ENCODE peak calls at places on chromosome 17, in ten cellular contexts. B is AG10803; M is AG04449; Z is BJ; C is RWPE1; X is psoas muscle; H is gastrocnemius medialis; S is neural crest cell; Y is astrocyte; G is CD4-positive, alpha-beta T cell. Q is an unnamed sample.

GRCh38 chr17:45813051-45813731 is 29.1 kb downstream of the CRHR1 start:
- DNase-seq in H (no peak), S (peak; percentile 59), Z (no peak), X (no peak), M (no peak), G (no peak), C (no peak), Y (no peak), B (no peak), Q (no peak)

GRCh38 chr17:9370464-9370863 is 205.2 kb downstream of the STX8 start:
- DNase-seq in B (peak; percentile 66), S (no peak), C (no peak), Y (peak; percentile 59), Z (no peak), H (no peak), G (no peak), X (no peak), M (no peak), Q (peak; percentile 43)

GRCh38 chr17:69732272-69732671 is 317.8 kb downstream of the MAP2K6 start:
- DNase-seq in X (no peak), S (no peak), Z (no peak), H (no peak), B (no peak), M (no peak), G (no peak), C (no peak), Y (peak; percentile 67), Q (no peak)

GRCh38 chr17:68200689-68201424 is 47.0 kb upstream of the AMZ2 start:
- DNase-seq in H (peak; percentile 65), X (peak; percentile 86), Y (peak; percentile 34), S (peak; percentile 88), M (no peak), B (peak; percentile 42), Z (no peak), G (peak; percentile 65), C (peak; percentile 44), Q (peak; percentile 82)

GRCh38 chr17:77287432-77288068 is 146.8 kb downstream of the SEC14L1 start:
- DNase-seq in M (peak; percentile 82), X (peak; percentile 92), Z (peak; percentile 47), B (peak; percentile 84), G (no peak), Y (peak; percentile 95), S (no peak), H (peak; percentile 96), C (peak; percentile 79), Q (peak; percentile 81)

GRCh38 chr17:10046259-10046658 is 141.2 kb upstream of the RCVRN start:
- DNase-seq in Z (no peak), B (no peak), G (no peak), S (no peak), C (no peak), H (no peak), X (no peak), M (no peak), Y (no peak), Q (no peak)

GRCh38 chr17:29682987-29683386 is 60.3 kb upstream of the CORO6 start:
- DNase-seq in Y (no peak), G (no peak), H (no peak), X (no peak), Z (no peak), B (peak; percentile 29), M (no peak), S (no peak), C (no peak), Q (no peak)

GRCh38 chr17:6670571-6670970 is 19.0 kb downstream of the C17orf100 start:
- DNase-seq in M (no peak), Z (no peak), C (no peak), G (no peak), S (no peak), B (no peak), X (no peak), Y (no peak), H (no peak), Q (no peak)

GRCh38 chr17:17466511-17466910 is 10.3 kb upstream of the MED9 start:
- DNase-seq in Z (no peak), C (no peak), S (no peak), G (no peak), M (no peak), X (no peak), Y (no peak), H (no peak), B (no peak), Q (no peak)

GRCh38 chr17:77622627-77623026 is 335.9 kb upstream of the TNRC6C start:
- DNase-seq in Z (no peak), M (no peak), Y (no peak), H (no peak), B (no peak), C (no peak), S (no peak), X (no peak), G (no peak), Q (no peak)

GRCh38 chr17:4530799-4531730 is 24.1 kb downstream of the MYBBP1A start:
- DNase-seq in H (no peak), M (no peak), Z (no peak), S (no peak), Y (no peak), X (peak; percentile 71), G (no peak), C (no peak), B (no peak), Q (no peak)

DNA sequence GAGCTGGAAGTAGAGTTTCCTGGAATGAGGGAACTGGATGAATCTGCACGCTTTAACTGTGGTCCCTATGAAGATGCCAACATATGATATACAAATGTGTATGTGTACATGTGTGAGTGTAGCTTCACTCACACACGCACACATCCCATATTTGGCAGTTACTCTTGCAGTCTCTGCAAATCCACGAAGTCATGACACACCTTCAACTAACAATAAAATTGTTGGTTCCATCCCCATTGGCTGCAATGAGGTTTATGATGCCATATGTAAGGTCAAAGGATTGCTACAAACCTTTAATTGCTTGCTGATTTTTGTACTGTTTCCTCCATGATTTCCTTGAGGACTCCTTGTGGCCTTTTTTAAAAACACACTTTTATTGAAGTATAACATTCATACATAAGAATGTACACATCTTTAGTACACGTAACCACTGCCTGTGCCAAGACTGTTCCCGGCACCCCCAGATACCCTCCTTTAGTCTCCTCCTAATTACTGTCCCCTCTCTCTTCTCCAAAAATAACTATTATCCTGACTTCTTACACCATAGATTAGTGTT is 22.0 kb downstream of the MYO1D start:
- DNase-seq in G (no peak), Y (no peak), X (no peak), S (no peak), B (no peak), Z (no peak), C (no peak), M (no peak), H (no peak), Q (no peak)
- TF ChIP-seq CTCF in G (no peak), Y (no peak), X (no peak), S (no peak), B (no peak), Z (no peak), C (no peak), M (no peak), H (no peak), Q (no peak)

DNA sequence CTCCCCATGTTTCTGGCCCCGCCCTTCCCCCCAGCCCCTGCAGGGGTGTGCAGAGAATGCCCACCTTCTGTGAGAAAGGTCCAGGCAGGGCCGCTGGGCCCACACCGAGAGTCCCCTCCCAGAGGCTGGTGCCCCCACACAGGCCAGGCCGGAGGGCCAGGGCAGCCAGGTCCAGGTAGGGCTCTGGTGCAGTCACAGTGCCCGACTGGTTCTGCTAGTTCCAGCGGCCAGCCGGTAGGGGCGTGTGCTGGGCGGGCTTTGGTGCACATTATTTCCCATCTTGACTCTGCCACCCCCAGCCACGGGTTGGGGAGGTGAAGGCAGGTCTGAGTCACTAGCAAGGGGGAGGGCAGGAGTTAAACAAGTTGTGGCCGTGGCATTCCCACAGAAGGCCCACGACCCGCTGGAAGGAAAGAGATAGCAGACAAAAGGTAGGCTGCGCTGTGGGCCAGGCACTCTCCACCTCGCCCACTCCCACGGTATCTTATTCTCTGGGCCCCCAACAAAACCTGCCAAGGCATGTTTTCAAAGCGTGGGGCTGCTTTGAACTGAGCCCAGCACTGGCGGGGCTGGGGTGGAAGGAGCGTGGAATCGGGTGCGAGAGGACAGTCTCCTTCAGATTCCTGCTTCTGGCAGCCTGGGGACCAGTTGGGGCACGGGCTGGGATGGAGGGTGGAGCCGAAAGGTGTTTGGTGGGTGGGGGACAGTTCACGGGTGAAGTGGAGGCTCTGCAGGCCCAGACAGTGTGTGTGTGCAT is 1.9 kb downstream of the EPN3 start:
- DNase-seq in H (no peak), Y (peak; percentile 29), G (no peak), B (no peak), X (no peak), S (no peak), M (no peak), Z (no peak), C (peak; percentile 89), Q (no peak)
- TF ChIP-seq CTCF in H (no peak), Y (peak; percentile 2), G (peak; percentile 16), B (peak; percentile 18), X (no peak), S (peak; percentile 59), M (peak; percentile 30), Z (peak; percentile 9), C (peak; percentile 75), Q (no peak)

GRCh38 chr17:71237903-71238538 is 882.8 kb upstream of the SOX9 start:
- DNase-seq in G (no peak), X (no peak), B (peak; percentile 90), Y (peak; percentile 68), C (peak; percentile 39), M (peak; percentile 19), S (no peak), Z (no peak), H (no peak), Q (peak; percentile 56)
- TF ChIP-seq CTCF in G (no peak), X (no peak), B (peak; percentile 65), Y (peak; percentile 25), C (peak; percentile 40), M (peak; percentile 32), S (no peak), Z (peak; percentile 45), H (no peak), Q (peak; percentile 24)

DNA sequence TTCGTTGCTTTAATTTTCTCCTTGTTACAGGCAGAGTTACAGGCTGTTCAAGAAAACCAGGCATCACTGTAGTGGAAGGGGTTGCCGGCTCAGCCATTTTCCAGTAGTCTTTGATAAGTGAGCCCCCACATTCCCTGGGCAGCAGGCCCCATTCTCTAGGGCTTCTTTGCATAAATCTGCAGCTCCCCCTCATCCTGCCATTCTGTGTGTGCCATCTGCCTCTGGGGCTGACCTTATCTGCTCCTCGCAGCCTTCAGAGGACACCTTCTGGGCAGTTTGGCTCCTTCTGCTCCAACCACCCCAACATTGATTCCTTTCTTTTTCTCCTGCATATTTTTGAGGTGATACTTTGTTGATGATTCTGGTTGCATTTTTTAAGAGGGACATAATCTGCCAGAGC is 17.0 kb downstream of the RND2 start:
- DNase-seq in M (no peak), Y (no peak), H (no peak), C (no peak), B (peak; percentile 8), G (no peak), Z (no peak), S (no peak), X (no peak), Q (peak; percentile 15)
- TF ChIP-seq CTCF in M (no peak), Y (no peak), H (no peak), C (no peak), B (no peak), G (no peak), Z (no peak), S (no peak), X (no peak), Q (no peak)

Q was measured in foreskin fibroblast.